ENCODE peak calls at places on chromosomes 5 and 9, in five cellular contexts. E is GM10248, N is nucleus accumbens, L is neural crest cell, G is HFFc6. K is an unnamed sample.

GRCh38 chr5:133715622-133716021 is 103.3 kb upstream of the FSTL4 start:
- DNase-seq in E (no peak), N (no peak), L (no peak), G (no peak), K (no peak)

GRCh38 chr9:35882996-35883395 is 12.8 kb upstream of the OR13J1 start:
- DNase-seq in E (no peak), N (no peak), L (no peak), G (no peak), K (no peak)

GRCh38 chr5:173781826-173782670 is 106.1 kb upstream of the CPEB4 start:
- DNase-seq in E (no peak), N (peak; percentile 78), L (peak; percentile 17), G (peak; percentile 83), K (peak; percentile 29)

GRCh38 chr9:133998915-133999580 is 6.9 kb upstream of the VAV2 start:
- DNase-seq in E (no peak), N (no peak), L (no peak), G (no peak), K (no peak)

GRCh38 chr9:109001275-109001676 is 12.0 kb downstream of the CTNNAL1 start:
- DNase-seq in E (no peak), N (no peak), L (no peak), G (peak; percentile 95), K (no peak)

GRCh38 chr9:131667576-131667975 is 72.3 kb downstream of the RAPGEF1 start:
- DNase-seq in E (peak; percentile 44), N (no peak), L (no peak), G (no peak), K (no peak)

GRCh38 chr9:21688108-21689102 is 114.0 kb upstream of the MTAP start:
- DNase-seq in E (no peak), N (no peak), L (no peak), G (peak; percentile 69), K (no peak)

GRCh38 chr5:14445581-14446290 is 135.9 kb upstream of the OTULINL start:
- DNase-seq in E (no peak), N (peak; percentile 46), L (no peak), G (peak; percentile 56), K (no peak)

GRCh38 chr5:141623197-141623596 is 4.4 kb upstream of the DIAPH1 start:
- DNase-seq in E (peak; percentile 52), N (no peak), L (no peak), G (no peak), K (no peak)

GRCh38 chr9:31597977-31598376 is 786.5 kb upstream of the ACO1 start:
- DNase-seq in E (no peak), N (no peak), L (no peak), G (no peak), K (no peak)

GRCh38 chr5:1055896-1056610 is 47.5 kb downstream of the NKD2 start:
- DNase-seq in E (no peak), N (no peak), L (no peak), G (no peak), K (no peak)

GRCh38 chr9:126459126-126459525 is 132.5 kb downstream of the MVB12B start:
- DNase-seq in E (no peak), N (peak; percentile 55), L (no peak), G (no peak), K (no peak)

GRCh38 chr5:1465117-1465516 is 19.9 kb upstream of the SLC6A3 start:
- DNase-seq in E (no peak), N (no peak), L (no peak), G (no peak), K (no peak)

GRCh38 chr5:10218658-10219057 is 31.0 kb downstream of the ATPSCKMT start:
- DNase-seq in E (no peak), N (no peak), L (no peak), G (no peak), K (no peak)

GRCh38 chr5:61686491-61687257 is 354.6 kb downstream of the ZSWIM6 start:
- DNase-seq in E (no peak), N (no peak), L (no peak), G (no peak), K (no peak)

K was measured in SHP77 treated with DMSO at 0.1 percent for 48 hours.